ENCODE peak calls at places on chromosomes 16 and 17, in ten cellular contexts. J is transverse colon; D is ascending aorta; E is PC-9; Y is tibial nerve; K is heart right ventricle; C is CD4-positive, CD25-positive, alpha-beta regulatory T cell; A is fibroblast of lung; S is mammary epithelial cell; M is heart left ventricle. X is an unnamed sample.

GRCh38 chr17:63426041-63426916 is 19.8 kb downstream of the CYB561 start:
- DNase-seq in J (no peak), D (no peak), E (no peak), Y (no peak), K (no peak), C (no peak), A (no peak), S (no peak), M (no peak), X (no peak)

GRCh38 chr16:29729116-29729521 is 16.7 kb downstream of the C16orf54 start:
- DNase-seq in J (no peak), D (no peak), E (peak; percentile 53), Y (no peak), K (peak; percentile 14), C (no peak), A (peak; percentile 56), S (peak; percentile 25), M (no peak), X (no peak)

GRCh38 chr16:10788665-10789064 is 29.9 kb downstream of the TVP23A start:
- DNase-seq in J (no peak), D (no peak), E (no peak), Y (no peak), K (no peak), C (no peak), A (no peak), S (no peak), M (no peak), X (no peak)

GRCh38 chr17:80889231-80889896 is 102.3 kb upstream of the CHMP6 start:
- DNase-seq in J (no peak), D (no peak), E (no peak), Y (no peak), K (no peak), C (peak; percentile 32), A (no peak), S (no peak), M (no peak), X (no peak)

GRCh38 chr17:43342601-43342905 is 56.2 kb upstream of the ARL4D start:
- DNase-seq in J (no peak), D (no peak), E (no peak), Y (no peak), K (no peak), C (no peak), A (peak; percentile 52), S (no peak), M (no peak), X (no peak)

GRCh38 chr16:65786916-65787315 is 579.6 kb upstream of the CDH5 start:
- DNase-seq in J (no peak), D (no peak), E (no peak), Y (peak; percentile 19), K (no peak), C (no peak), A (no peak), S (no peak), M (no peak), X (no peak)

GRCh38 chr16:89060207-89060794 is 33.4 kb upstream of the ACSF3 start:
- DNase-seq in J (no peak), D (no peak), E (no peak), Y (no peak), K (no peak), C (no peak), A (no peak), S (no peak), M (no peak), X (no peak)

GRCh38 chr16:35525979-35526590 is 2066.7 kb downstream of the TP53TG3F start:
- DNase-seq in J (no peak), D (no peak), E (peak; percentile 41), Y (no peak), K (no peak), C (no peak), A (no peak), S (no peak), M (no peak), X (no peak)

GRCh38 chr16:53219795-53220194 is 165.0 kb downstream of the CHD9 start:
- DNase-seq in J (no peak), D (no peak), E (no peak), Y (no peak), K (no peak), C (no peak), A (peak; percentile 43), S (no peak), M (no peak), X (no peak)

GRCh38 chr17:80068301-80069160 is 32.1 kb downstream of the CCDC40 start:
- DNase-seq in J (no peak), D (no peak), E (no peak), Y (peak; percentile 51), K (peak; percentile 32), C (no peak), A (peak; percentile 82), S (peak; percentile 16), M (peak; percentile 41), X (no peak)

GRCh38 chr17:81545160-81545949 is 6.8 kb downstream of the FAAP100 start:
- DNase-seq in J (no peak), D (no peak), E (no peak), Y (no peak), K (peak; percentile 2), C (no peak), A (no peak), S (no peak), M (no peak), X (no peak)

GRCh38 chr17:78826836-78827509 is 13.6 kb downstream of the USP36 start:
- DNase-seq in J (peak; percentile 30), D (no peak), E (no peak), Y (no peak), K (no peak), C (no peak), A (no peak), S (no peak), M (peak; percentile 44), X (no peak)

GRCh38 chr16:28161626-28162025 is 50.1 kb downstream of the XPO6 start:
- DNase-seq in J (no peak), D (no peak), E (no peak), Y (no peak), K (no peak), C (no peak), A (no peak), S (no peak), M (no peak), X (no peak)

GRCh38 chr17:39027037-39027436 is 59.8 kb upstream of the FBXO47 start:
- DNase-seq in J (peak; percentile 75), D (no peak), E (peak; percentile 42), Y (peak; percentile 46), K (peak; percentile 73), C (no peak), A (peak; percentile 9), S (peak; percentile 16), M (peak; percentile 75), X (no peak)
- H3K4me3 ChIP-seq in J (peak overlapping the region; percentile 8), D (peak overlapping the region; percentile 58), E (peak overlapping the region; percentile 51), Y (peak overlapping the region; percentile 42), K (peak overlapping the region; percentile 38), C (no peak overlapping the region), A (peak overlapping the region; percentile 28), S (peak overlapping the region; percentile 32), M (peak overlapping the region; percentile 52), X (peak overlapping the region; percentile 34)

DNA sequence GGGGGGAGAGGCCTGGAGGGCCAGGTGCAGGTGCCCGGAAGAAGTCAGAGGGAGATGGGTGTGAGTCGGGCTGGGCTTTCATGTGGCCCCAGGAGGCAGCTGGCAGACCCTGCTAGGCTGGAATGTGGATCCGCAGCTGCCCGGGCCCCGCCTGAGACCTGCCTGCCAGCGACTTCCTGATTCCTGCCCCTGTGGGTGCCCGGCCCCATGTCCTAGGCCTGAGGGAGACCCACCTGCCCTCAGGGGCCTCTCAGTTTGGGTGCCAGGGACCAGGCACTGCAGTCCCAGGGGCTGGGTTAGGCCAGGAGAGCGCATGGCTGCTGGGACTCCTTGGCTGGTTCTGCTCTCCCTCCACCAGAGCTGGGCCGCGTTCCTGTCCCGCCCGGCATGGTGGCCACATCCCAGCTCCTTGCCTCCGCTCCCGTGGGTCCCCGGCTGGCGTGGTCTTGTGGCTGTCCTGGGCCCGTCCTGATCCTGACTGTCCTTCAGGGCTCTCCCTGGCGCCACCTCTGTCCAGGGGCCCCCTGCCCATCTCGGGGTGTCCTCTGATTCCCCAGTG is 22.1 kb upstream of the SPNS2 start:
- DNase-seq in J (peak; percentile 80), D (no peak), E (peak; percentile 92), Y (no peak), K (no peak), C (no peak), A (no peak), S (no peak), M (no peak), X (no peak)
- H3K4me1 ChIP-seq in J (peaks cover 17% of the 10 kb centered on the region), D (no peaks in the 10 kb centered on the region), E (peaks cover 70% of the 10 kb centered on the region), Y (no peaks in the 10 kb centered on the region), K (peaks cover 45% of the 10 kb centered on the region), C (peaks cover 19% of the 10 kb centered on the region), A (no peaks in the 10 kb centered on the region), S (peaks cover 11% of the 10 kb centered on the region), M (peaks cover 15% of the 10 kb centered on the region), X (peaks cover 10% of the 10 kb centered on the region)

GRCh38 chr16:74291176-74291575 is 5.4 kb upstream of the PSMD7 start:
- DNase-seq in J (no peak), D (no peak), E (no peak), Y (no peak), K (no peak), C (no peak), A (no peak), S (no peak), M (no peak), X (no peak)
- H3K27ac ChIP-seq in J (no peak overlapping the region), D (no peak overlapping the region), E (no peak overlapping the region), Y (no peak overlapping the region), K (no peak overlapping the region), C (no peak overlapping the region), A (no peak overlapping the region), S (peak overlapping the region; percentile 43), M (no peak overlapping the region), X (no peak overlapping the region)

GRCh38 chr16:3304370-3304769 is 860 bp downstream of the TIGD7 start:
- DNase-seq in J (no peak), D (no peak), E (no peak), Y (no peak), K (no peak), C (no peak), A (peak; percentile 31), S (no peak), M (no peak), X (no peak)

GRCh38 chr16:3306078-3306477 is 781 bp downstream of the ZNF75A start:
- DNase-seq in J (no peak), D (no peak), E (no peak), Y (no peak), K (no peak), C (no peak), A (no peak), S (no peak), M (no peak), X (no peak)

DNA sequence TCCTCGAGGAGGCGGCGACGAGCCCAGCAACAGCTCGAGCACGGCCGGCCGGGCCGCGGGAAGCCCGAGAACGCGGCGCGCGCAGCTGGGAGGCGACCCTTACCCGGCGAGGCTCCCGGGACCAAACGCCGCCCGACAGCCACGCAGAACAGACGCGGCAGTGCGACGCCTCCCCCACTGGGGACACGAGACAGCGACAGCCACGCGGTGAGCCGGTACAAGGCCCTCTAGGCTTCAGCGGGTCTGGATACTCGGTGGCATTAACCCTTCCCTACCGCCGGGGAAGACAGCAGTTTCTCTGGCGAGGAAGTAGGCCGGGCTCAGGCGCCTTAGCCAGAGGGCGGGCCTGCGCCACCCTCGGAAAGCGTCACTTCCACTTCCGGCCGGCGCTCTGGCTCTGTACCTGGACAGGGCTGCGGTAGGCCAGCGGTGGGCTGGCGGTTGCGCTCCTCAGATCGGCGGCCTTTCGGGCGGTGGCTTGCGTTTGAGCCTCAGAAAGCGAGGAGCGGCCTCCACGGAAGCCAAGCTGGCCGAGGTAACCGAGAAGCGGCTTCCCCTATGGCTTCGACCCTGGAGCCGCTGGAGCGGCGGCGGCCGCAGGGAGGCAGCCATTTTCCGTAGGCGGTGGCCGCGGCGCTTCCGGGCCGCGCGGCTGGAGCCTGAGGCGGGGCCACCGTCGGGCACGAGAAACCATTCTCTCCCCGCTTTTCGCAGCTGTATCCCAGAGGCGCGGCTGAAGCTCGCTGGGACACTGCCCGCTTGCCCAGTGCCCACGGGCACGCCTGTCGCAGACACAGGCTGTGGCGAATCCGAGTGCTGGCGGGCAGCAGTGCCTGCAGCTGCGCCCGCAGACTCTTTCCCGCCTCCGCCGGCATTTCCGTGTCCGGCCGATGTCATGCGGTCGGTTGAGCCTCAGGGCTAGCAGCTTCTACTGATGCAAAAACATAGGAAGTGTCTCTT is at the start of the genes TIGD7 and ZNF75A:
- DNase-seq in J (peak; percentile 87), D (no peak), E (peak; percentile 78), Y (peak; percentile 62), K (peak; percentile 86), C (peak; percentile 86), A (peak; percentile 93), S (peak; percentile 87), M (peak; percentile 89), X (peak; percentile 81)
- H3K4me3 ChIP-seq in J (peak within 1 kb of the TSS; percentile 55), D (peak within 1 kb of the TSS; percentile 88), E (peak within 1 kb of the TSS; percentile 94), Y (peak within 1 kb of the TSS; percentile 85), K (peak within 1 kb of the TSS; percentile 69), C (peak within 1 kb of the TSS; percentile 77), A (peak within 1 kb of the TSS; percentile 86), S (peak within 1 kb of the TSS; percentile 67), M (peak within 1 kb of the TSS; percentile 72), X (peak within 1 kb of the TSS; percentile 92)

X was measured in effector memory CD4-positive, alpha-beta T cell.